ENCODE peak calls at places on chromosomes 4 and X, in four cellular contexts. T, Z, W and B are unnamed samples.

GRCh38 chr4:183727482-183727881 is 68.4 kb downstream of the TRAPPC11 start:
- DNase-seq in Z (no peak), T (no peak), W (no peak), B (no peak)

GRCh38 chrX:107729558-107730297 is 45.9 kb downstream of the TSC22D3 start:
- DNase-seq in Z (no peak), T (peak), W (no peak), B (no peak)

GRCh38 chr4:108350332-108350731 is 181.6 kb upstream of the LEF1 start:
- DNase-seq in W (no peak), Z (no peak), T (no peak), B (no peak)

GRCh38 chr4:88600129-88600849 is 8.0 kb downstream of the HERC3 start:
- DNase-seq in T (peak), Z (no peak), W (no peak), B (no peak)

GRCh38 chr4:71692198-71692597 is 91.7 kb downstream of the GC start:
- DNase-seq in T (no peak), W (no peak), Z (no peak), B (no peak)

GRCh38 chr4:87551361-87551760 is 22.2 kb upstream of the SPARCL1 start:
- DNase-seq in T (no peak), Z (no peak), W (no peak), B (no peak)

GRCh38 chr4:172599554-172599953 is 569.1 kb upstream of the GALNT7 start:
- DNase-seq in T (no peak), Z (no peak), W (no peak), B (no peak)

GRCh38 chr4:142322996-142323395 is 523.1 kb downstream of the INPP4B start:
- DNase-seq in T (no peak), W (no peak), Z (no peak), B (no peak)

DNA sequence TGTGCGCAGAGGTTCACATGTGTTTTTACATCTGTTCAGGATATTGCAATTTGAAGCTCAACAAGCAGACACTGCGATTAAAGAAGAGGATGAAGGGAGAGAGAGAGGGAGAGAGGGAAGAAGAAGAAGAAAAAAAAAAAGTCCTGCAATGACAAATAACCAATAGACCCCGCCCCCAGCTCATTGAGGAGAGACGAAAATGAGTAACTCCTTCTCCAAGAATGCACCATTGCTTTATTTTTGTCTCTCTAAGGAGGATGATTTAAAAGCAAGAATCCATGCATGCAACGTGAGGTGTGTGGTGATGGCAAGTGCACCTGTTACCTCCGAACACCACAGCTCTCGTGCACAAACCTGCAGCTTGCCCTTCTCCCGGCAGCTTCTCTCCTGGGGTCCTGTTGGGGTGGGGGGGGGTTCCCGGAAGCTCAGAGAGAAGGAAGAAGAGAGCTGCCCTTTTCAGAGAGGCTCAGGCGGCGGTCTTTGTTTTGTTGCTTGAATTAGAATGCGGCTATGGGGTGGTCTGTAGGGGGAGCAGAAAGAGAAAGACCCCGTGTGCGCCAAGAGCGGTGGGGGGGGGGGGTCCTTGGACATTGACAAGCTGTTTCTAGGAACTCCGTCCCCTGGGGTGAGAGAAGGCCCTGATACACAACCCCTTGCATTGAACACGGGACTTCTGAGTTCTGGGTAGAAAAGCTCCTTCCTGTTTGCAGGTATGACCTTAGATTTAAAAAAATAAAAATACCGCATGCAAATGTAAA is 100.7 kb downstream of the CRLF2 start:
- DNase-seq in Z (no peak), T (no peak), W (no peak), B (no peak)
- H3K4me3 ChIP-seq in Z (no peak), T (no peak), W (no peak), B (no peak)

GRCh38 chr4:11424000-11424399 is 4.7 kb downstream of the HS3ST1 start:
- DNase-seq in Z (no peak), T (peak), W (peak), B (no peak)
- TF ChIP-seq CTCF in Z (no peak), T (peak), W (peak), B (peak)

GRCh38 chr4:116397714-116398113 is 687.7 kb downstream of the TRAM1L1 start:
- DNase-seq in Z (no peak), T (no peak), W (no peak), B (no peak)

GRCh38 chr4:116391020-116391419 is 694.4 kb downstream of the TRAM1L1 start:
- DNase-seq in T (no peak), Z (no peak), W (no peak), B (no peak)

GRCh38 chr4:116397291-116397690 is 688.1 kb downstream of the TRAM1L1 start:
- DNase-seq in W (no peak), Z (no peak), T (no peak), B (no peak)

GRCh38 chr4:116400480-116400879 is 684.9 kb downstream of the TRAM1L1 start:
- DNase-seq in T (no peak), W (no peak), Z (no peak), B (no peak)

DNA sequence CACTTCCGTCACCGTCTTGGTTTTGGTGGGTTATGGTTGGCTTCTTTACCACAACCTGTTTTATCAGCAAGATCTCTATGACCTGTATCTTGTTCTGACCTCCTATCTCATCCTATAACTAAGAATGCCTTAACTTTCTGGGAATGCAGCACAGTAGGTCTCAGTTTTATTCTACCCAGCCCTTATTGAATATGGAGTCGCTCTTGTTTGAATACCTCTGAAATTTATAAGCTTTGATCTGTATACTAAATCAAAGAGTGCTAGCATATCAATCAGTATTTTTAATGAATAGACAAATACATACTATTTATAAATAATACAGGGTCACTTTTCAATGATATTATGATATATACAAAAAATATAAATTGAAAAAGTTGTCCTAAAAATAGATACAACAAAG is 690.0 kb downstream of the TRAM1L1 start:
- DNase-seq in T (no peak), Z (no peak), W (no peak), B (no peak)
- H3K4me3 ChIP-seq in T (no peak), Z (no peak), W (no peak), B (no peak)

DNA sequence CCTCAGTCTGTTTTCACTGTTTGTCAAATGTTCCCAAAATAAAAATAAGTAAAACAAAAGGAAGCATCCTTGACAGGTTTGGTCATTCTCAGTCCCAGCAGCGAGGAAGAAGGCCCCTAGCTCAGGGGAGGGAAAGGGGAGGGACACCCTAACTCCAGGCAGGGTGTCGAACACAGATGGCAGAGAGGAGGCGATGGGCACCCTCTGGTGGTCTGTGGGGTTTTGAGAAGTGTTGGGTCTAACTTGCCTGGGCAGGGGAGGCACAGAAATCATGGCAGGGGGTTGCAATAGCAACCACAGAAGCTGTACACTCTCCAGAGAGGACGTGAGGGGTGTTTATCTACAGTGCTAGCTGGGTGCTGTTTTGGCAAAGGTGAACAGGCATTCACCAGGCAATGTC is 229.8 kb upstream of the SFRP2 start:
- DNase-seq in W (no peak), T (no peak), Z (no peak), B (no peak)
- TF ChIP-seq CTCF in W (no peak), T (no peak), Z (no peak), B (peak)

DNA sequence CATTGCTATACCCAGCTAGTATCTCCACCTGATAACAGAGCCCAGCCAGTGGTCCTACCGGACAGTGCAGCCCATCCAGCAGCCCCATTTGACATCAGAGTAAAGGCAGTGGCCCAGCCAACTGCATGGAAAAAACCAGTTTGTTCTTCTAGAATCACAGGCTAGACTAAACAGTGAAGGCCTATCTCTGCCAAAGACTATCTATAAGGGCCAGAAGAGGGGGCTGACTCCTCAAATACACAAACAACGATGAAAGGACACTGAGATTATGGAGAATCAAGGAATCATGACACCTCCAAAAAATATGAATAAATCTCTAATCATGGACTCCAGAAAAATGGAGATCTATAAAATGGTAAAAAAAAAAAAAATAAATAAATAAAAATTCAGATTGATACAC is 546.4 kb upstream of the HTR2C start:
- DNase-seq in T (no peak), Z (no peak), W (no peak), B (no peak)
- H3K4me3 ChIP-seq in T (no peak), Z (no peak), W (no peak), B (no peak)

GRCh38 chrX:46376246-46376885 is 168.9 kb downstream of the ZNF674 start:
- DNase-seq in Z (no peak), T (peak), W (peak), B (peak)
- TF ChIP-seq CTCF in Z (no peak), T (peak), W (no peak), B (peak)